ENCODE peak calls at places on chromosomes 4 and X, in four cellular contexts. Q, Z, W and S are unnamed samples.

GRCh38 chr4:19406789-19407188 is 844.9 kb upstream of the SLIT2 start:
- DNase-seq in W (no peak), Z (no peak), Q (no peak), S (no peak)

GRCh38 chr4:24024597-24024996 is 134.8 kb upstream of the PPARGC1A start:
- DNase-seq in Q (no peak), Z (no peak), W (no peak), S (no peak)

GRCh38 chr4:109302366-109303140 is at the start of gene COL25A1:
- DNase-seq in Z (no peak), Q (peak; percentile 51), W (peak; percentile 65), S (peak; percentile 28)

GRCh38 chrX:8433296-8434094 is 31.1 kb upstream of the VCX3B start:
- DNase-seq in W (no peak), Q (no peak), Z (no peak), S (no peak)

GRCh38 chr4:159014896-159015295 is 88.0 kb upstream of the RAPGEF2 start:
- DNase-seq in Q (no peak), Z (no peak), W (no peak), S (no peak)

GRCh38 chrX:12405306-12405705 is 267.0 kb downstream of the FRMPD4 start:
- DNase-seq in W (no peak), Z (no peak), Q (no peak), S (no peak)

GRCh38 chrX:71636438-71637252 is 18.3 kb upstream of the CXCR3 start:
- DNase-seq in W (no peak), Q (no peak), Z (no peak), S (peak; percentile 10)

GRCh38 chrX:110086916-110087484 is 84.1 kb downstream of the TMEM164 start:
- DNase-seq in W (no peak), Z (no peak), Q (no peak), S (no peak)

GRCh38 chr4:86543560-86544312 is 50.4 kb upstream of the PTPN13 start:
- DNase-seq in Q (no peak), W (no peak), Z (no peak), S (no peak)

GRCh38 chr4:99723555-99724450 is 66.2 kb upstream of the C4orf54 start:
- DNase-seq in Q (peak; percentile 89), W (peak; percentile 88), Z (peak; percentile 83), S (peak; percentile 87)

GRCh38 chr4:148442830-148443549 is 776 bp upstream of the NR3C2 start:
- DNase-seq in W (peak; percentile 75), Q (no peak), Z (no peak), S (no peak)

GRCh38 chr4:61580721-61581377 is 380.7 kb downstream of the ADGRL3 start:
- DNase-seq in W (no peak), Q (no peak), Z (no peak), S (no peak)

GRCh38 chr4:102343964-102344519 is 1.2 kb downstream of the SLC39A8 start:
- DNase-seq in Z (no peak), W (peak; percentile 77), Q (peak; percentile 89), S (peak; percentile 73)

GRCh38 chr4:13171292-13172057 is 312.7 kb downstream of the RAB28 start:
- DNase-seq in W (no peak), Z (no peak), Q (no peak), S (no peak)

GRCh38 chr4:48337726-48338125 is 3.6 kb upstream of the SLAIN2 start:
- DNase-seq in Q (no peak), Z (no peak), W (no peak), S (no peak)

GRCh38 chr4:40099010-40099409 is 42.4 kb downstream of the N4BP2 start:
- DNase-seq in W (no peak), Q (no peak), Z (no peak), S (no peak)

GRCh38 chr4:158161561-158162354 is 11.1 kb downstream of the GASK1B start:
- DNase-seq in Q (no peak), W (peak; percentile 75), Z (peak; percentile 30), S (no peak)

GRCh38 chr4:10115657-10116624 is 658 bp downstream of the WDR1 start:
- DNase-seq in Z (no peak), Q (peak; percentile 68), W (no peak), S (peak; percentile 56)

DNA sequence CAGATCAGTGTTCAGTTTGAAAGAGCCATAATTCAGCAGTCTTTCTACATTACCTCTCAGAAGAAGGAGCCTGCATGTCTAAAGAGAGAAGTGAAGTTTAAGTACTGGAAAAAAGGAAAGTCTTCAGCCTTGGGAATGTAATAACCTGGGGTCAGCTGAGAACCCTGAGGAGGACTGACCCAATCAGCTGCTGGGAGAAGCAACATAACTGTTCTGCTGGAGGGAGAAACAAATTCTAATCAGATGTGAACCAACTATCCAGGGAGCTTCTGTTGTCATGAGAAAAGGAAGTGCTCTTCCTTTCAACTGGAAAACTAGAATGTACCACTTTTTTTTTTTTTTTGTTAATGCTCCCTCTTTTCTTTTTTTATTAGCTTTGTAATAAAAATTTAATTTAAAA is 64.5 kb upstream of the PDE5A start:
- DNase-seq in Z (no peak), Q (no peak), W (no peak), S (no peak)
- H3K4me3 ChIP-seq in Z (no peak overlapping the region), Q (no peak overlapping the region), W (no peak overlapping the region), S (no peak overlapping the region)

GRCh38 chr4:6909113-6909969 is at the start of gene TBC1D14:
- DNase-seq in W (peak; percentile 95), Q (peak; percentile 89), Z (peak; percentile 85), S (peak; percentile 88)
- TF ChIP-seq POLR2A in W (no peak), Q (peak; percentile 87), Z (peak; percentile 81), S (peak; percentile 64)

DNA sequence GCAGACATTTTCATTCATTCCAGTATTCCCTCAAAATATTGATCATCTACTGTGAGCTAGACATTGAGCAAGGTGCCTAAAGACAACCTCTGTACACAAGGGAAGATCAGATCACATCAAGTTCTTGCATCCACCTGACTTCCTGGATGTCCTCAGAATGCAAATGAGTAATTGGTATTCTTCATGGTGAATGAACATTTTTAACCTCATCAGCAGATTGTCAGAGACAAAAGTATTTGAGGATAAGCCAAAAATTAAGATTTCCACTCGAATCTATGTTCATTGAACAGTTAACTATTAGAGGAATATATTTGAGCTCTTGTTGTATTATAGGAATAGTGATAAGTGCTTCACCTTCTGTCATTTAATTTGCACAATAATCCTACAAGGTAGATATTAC is 1.3 kb downstream of the SMARCAD1 start:
- DNase-seq in Z (no peak), Q (no peak), W (no peak), S (no peak)
- H3K27ac ChIP-seq in Z (peak overlapping the region; percentile 97), Q (no peak overlapping the region), W (no peak overlapping the region), S (no peak overlapping the region)

GRCh38 chr4:43071069-43071468 is 178.6 kb downstream of the GRXCR1 start:
- DNase-seq in Q (no peak), W (no peak), Z (no peak), S (no peak)
- H3K4me3 ChIP-seq in Q (no peak overlapping the region), W (no peak overlapping the region), Z (no peak overlapping the region), S (no peak overlapping the region)

DNA sequence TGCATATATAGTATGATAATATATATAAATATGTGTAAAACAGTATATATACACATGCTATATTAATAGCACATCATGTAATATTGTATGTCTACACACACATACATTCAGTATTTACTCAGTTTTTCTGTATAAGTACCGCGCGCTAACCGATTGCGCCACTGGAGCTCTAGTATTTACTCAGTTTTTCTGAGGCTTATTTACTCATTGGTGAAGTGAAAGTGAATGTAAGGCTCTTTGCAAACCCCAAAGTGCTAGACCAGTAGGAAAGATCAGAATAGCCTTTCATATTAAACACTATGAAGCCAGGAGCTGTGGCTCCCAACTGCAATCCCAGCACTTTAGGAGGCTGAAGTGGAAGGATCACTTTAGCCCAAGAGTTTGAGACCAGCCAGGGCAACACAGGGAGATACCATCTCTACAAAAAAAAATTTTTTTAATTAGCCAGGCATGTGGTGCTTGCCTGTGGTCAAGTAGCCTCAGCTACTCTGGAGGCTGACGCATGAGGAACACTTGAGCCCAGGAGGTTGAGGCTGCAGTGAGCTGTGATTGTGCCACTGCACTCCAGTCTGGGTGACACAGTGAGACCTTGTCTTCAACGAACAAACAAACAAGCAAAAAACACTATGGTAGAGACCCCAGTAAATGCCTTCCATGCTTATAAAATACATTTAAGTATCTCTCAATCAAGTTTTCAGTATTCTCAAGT is 125.8 kb downstream of the KIT start:
- DNase-seq in W (no peak), Z (no peak), Q (no peak), S (no peak)
- TF ChIP-seq POLR2A in W (no peak), Z (no peak), Q (no peak), S (no peak)

DNA sequence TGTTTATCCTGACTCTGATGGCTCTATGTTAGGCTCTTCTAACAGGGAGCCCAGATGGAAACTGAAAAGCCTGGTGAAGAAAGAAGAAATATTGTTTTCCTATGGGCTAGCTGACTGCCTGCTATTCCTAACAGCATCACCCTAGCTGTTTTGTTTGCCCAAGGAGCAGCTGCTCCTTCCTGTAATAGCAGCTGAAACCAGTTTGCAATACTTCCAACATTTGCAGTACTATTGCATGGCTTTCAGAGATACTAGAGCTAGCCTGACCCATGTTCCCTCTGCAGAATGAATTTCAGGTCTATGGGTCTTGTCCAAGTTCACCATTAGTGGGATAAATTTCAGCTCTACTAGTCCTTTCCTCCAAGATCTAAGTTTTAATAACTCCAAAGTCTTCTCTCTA is 495.2 kb downstream of the INPP4B start:
- DNase-seq in Q (no peak), W (no peak), Z (no peak), S (no peak)
- H3K27ac ChIP-seq in Q (no peak overlapping the region), W (no peak overlapping the region), Z (peak overlapping the region; percentile 62), S (no peak overlapping the region)

GRCh38 chr4:153539058-153539826 is 73.1 kb downstream of the TMEM131L start:
- DNase-seq in Z (no peak), W (no peak), Q (no peak), S (peak; percentile 69)
- H3K4me3 ChIP-seq in Z (peak overlapping the region; percentile 42), W (peak overlapping the region; percentile 44), Q (no peak overlapping the region), S (no peak overlapping the region)

DNA sequence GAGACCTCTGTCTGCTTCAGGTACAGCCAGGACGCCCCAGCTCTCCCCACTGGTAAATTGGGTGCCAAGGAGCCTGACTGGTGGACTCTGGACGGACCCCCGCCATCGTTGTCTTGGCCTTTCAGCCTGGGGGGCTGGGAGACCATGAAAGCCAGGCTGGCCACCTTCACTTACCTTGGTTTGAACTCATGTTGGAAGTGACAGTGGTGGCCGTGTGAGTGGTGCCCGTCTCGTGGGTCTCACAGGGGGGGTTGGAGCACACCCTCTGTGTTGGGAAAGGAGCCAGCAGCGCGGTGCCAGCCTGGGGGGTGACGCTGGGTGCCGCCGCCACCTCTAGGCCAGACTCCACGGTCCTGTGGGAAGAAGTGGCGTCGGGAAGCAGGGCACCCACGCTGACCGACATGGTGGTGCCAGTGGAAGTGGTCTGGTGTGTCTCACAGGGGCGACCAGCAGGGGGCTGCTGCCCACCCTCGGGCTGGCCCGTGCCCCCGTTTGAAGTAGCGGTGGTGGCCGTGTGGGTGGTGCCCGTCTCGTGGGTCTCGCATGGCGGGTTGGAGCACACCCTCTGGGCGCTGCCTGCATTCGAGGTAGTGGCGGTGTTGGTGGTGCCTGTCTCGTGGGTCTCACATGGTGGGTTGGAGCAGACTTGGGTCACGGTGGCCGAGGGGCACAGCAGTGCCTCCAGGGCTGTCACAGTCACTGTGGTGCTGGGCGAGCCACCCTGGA is 9.6 kb upstream of the RENBP start:
- DNase-seq in Q (no peak), Z (no peak), W (no peak), S (no peak)
- TF ChIP-seq POLR2A in Q (no peak), Z (no peak), W (no peak), S (no peak)

GRCh38 chrX:31123335-31123734 is 51.5 kb upstream of the FTHL17 start:
- DNase-seq in Z (no peak), Q (no peak), W (no peak), S (no peak)
- H3K27ac ChIP-seq in Z (no peak overlapping the region), Q (no peak overlapping the region), W (no peak overlapping the region), S (no peak overlapping the region)